ENCODE peak calls at places on chromosomes 16 and 17, in six cellular contexts. X is GM19239; K is ELR; S is activated T-helper 1 cell treated with anti-CD3 and anti-CD28 coated beads, Interleukin-2, amount 50 U/mL, for 16 hours; P is activated naive CD8-positive, alpha-beta T cell treated with anti-CD3 and anti-CD28 coated beads, Interleukin-2, amount 50 U/mL, for 24 hours; F is posterior cingulate gyrus. V is an unnamed sample.

GRCh38 chr17:17232303-17232621 is 4.7 kb downstream of the FLCN start:
- DNase-seq in S (no peak), P (no peak), X (no peak), K (no peak), F (no peak), V (no peak)

GRCh38 chr17:82495844-82496528 is 23.5 kb upstream of the FOXK2 start:
- DNase-seq in S (no peak), F (no peak), X (no peak), P (peak), K (peak), V (no peak)

GRCh38 chr17:76471498-76472257 is 4.3 kb downstream of the AANAT start:
- DNase-seq in F (no peak), X (no peak), S (no peak), K (no peak), P (no peak), V (no peak)

GRCh38 chr17:58377661-58378060 is 25.7 kb upstream of the SUPT4H1 start:
- DNase-seq in S (no peak), F (no peak), K (no peak), P (no peak), X (no peak), V (no peak)

GRCh38 chr16:64892843-64893242 is 229.0 kb downstream of the CDH11 start:
- DNase-seq in K (peak), S (no peak), F (no peak), X (no peak), P (no peak), V (no peak)

GRCh38 chr17:17696871-17697633 is 15.8 kb downstream of the RAI1 start:
- DNase-seq in P (no peak), F (no peak), S (no peak), X (no peak), K (no peak), V (no peak)

GRCh38 chr17:77462101-77462500 is 321.3 kb downstream of the SEC14L1 start:
- DNase-seq in F (no peak), X (no peak), S (no peak), K (no peak), P (peak), V (peak)

GRCh38 chr17:48597775-48598631 is 4.4 kb upstream of the HOXB5 start:
- DNase-seq in X (no peak), P (no peak), K (no peak), S (no peak), F (no peak), V (peak)

GRCh38 chr17:10210151-10210574 is 11.8 kb upstream of the GAS7 start:
- DNase-seq in S (no peak), K (no peak), F (no peak), P (no peak), X (no peak), V (no peak)

GRCh38 chr16:68146583-68146982 is 61.4 kb downstream of the NFATC3 start:
- DNase-seq in X (no peak), F (no peak), K (no peak), S (no peak), P (no peak), V (no peak)

GRCh38 chr17:75691371-75692290 is 24.5 kb downstream of the SAP30BP start:
- DNase-seq in P (peak), K (peak), X (no peak), S (no peak), F (peak), V (no peak)

GRCh38 chr17:80871341-80871740 is 120.3 kb upstream of the CHMP6 start:
- DNase-seq in S (no peak), F (peak), K (no peak), P (no peak), X (no peak), V (no peak)

GRCh38 chr17:78304549-78305037 is 55.3 kb downstream of the SOCS3 start:
- DNase-seq in X (no peak), F (no peak), K (no peak), S (no peak), P (no peak), V (no peak)

GRCh38 chr17:50675627-50676026 is 32.1 kb downstream of the ANKRD40 start:
- DNase-seq in X (no peak), K (no peak), P (no peak), F (no peak), S (no peak), V (no peak)

GRCh38 chr17:17445925-17446665 is 30.7 kb upstream of the MED9 start:
- DNase-seq in F (no peak), P (no peak), K (peak), S (no peak), X (no peak), V (no peak)

GRCh38 chr17:29723283-29724047 is 100.8 kb upstream of the CORO6 start:
- DNase-seq in K (no peak), F (no peak), S (no peak), X (no peak), P (no peak), V (peak)

GRCh38 chr17:76085066-76085730 is 6.2 kb downstream of the ZACN start:
- DNase-seq in X (no peak), F (no peak), S (no peak), P (no peak), K (no peak), V (no peak)

GRCh38 chr17:83148317-83149044 is 69.1 kb downstream of the METRNL start:
- DNase-seq in K (no peak), P (no peak), S (no peak), X (no peak), F (no peak), V (no peak)

GRCh38 chr16:84040823-84041391 is 1.7 kb downstream of the SLC38A8 start:
- DNase-seq in X (no peak), K (peak), S (no peak), P (no peak), F (peak), V (no peak)

GRCh38 chr17:46916211-46916610 is 6.7 kb upstream of the GOSR2 start:
- DNase-seq in X (no peak), S (no peak), F (no peak), K (peak), P (no peak), V (no peak)

GRCh38 chr17:73230088-73230487 is 31.6 kb downstream of the CPSF4L start:
- DNase-seq in X (no peak), K (no peak), S (no peak), F (no peak), P (no peak), V (no peak)

GRCh38 chr17:10226930-10227695 is 28.7 kb upstream of the GAS7 start:
- DNase-seq in P (peak), K (peak), S (peak), F (peak), X (peak), V (peak)

GRCh38 chr17:71764507-71764906 is 356.3 kb upstream of the SOX9 start:
- DNase-seq in K (peak), S (no peak), P (no peak), X (no peak), F (no peak), V (peak)

GRCh38 chr16:21001262-21001661 is 100.7 kb downstream of the LYRM1 start:
- DNase-seq in F (no peak), S (no peak), K (peak), X (no peak), P (peak), V (peak)

GRCh38 chr16:54239441-54239840 is 47.1 kb downstream of the IRX3 start:
- DNase-seq in X (no peak), F (no peak), K (no peak), S (no peak), P (no peak), V (no peak)

GRCh38 chr17:82289822-82290541 is 16.5 kb upstream of the CSNK1D start:
- DNase-seq in F (no peak), P (no peak), X (no peak), S (no peak), K (no peak), V (no peak)